ENCODE peak calls at places on chromosomes 4 and X, in seven cellular contexts. One of them, this sample, is unnamed.

GRCh38 chr4:174999407-174999806 is 81.2 kb downstream of the ADAM29 start:
- DNase-seq in stimulated activated CD8-positive, alpha-beta memory T cell treated with anti-CD3 and anti-CD28 coated beads, Interleukin-12 subunit alpha, Interleukin-12 subunit beta, amount 100 ng/mL, for 4 hours: no peak
- DNase-seq in upper lobe of left lung: no peak
- DNase-seq in T-helper 9 cell: no peak
- DNase-seq in kidney glomerular epithelial cell: no peak
- DNase-seq in ACHN: peak
- DNase-seq in activated CD4-positive, alpha-beta T cell treated with anti-CD3 and anti-CD28 coated beads for 1 hour: no peak
- DNase-seq in this sample: peak

GRCh38 chr4:8287606-8288280 is 18.2 kb downstream of the HTRA3 start:
- DNase-seq in ACHN: no peak
- DNase-seq in T-helper 9 cell: no peak
- DNase-seq in activated CD4-positive, alpha-beta T cell treated with anti-CD3 and anti-CD28 coated beads for 1 hour: no peak
- DNase-seq in upper lobe of left lung: no peak
- DNase-seq in kidney glomerular epithelial cell: no peak
- DNase-seq in stimulated activated CD8-positive, alpha-beta memory T cell treated with anti-CD3 and anti-CD28 coated beads, Interleukin-12 subunit alpha, Interleukin-12 subunit beta, amount 100 ng/mL, for 4 hours: no peak
- DNase-seq in this sample: no peak

GRCh38 chrX:18449271-18449670 is 23.9 kb downstream of the CDKL5 start:
- DNase-seq in ACHN: peak
- DNase-seq in T-helper 9 cell: no peak
- DNase-seq in stimulated activated CD8-positive, alpha-beta memory T cell treated with anti-CD3 and anti-CD28 coated beads, Interleukin-12 subunit alpha, Interleukin-12 subunit beta, amount 100 ng/mL, for 4 hours: no peak
- DNase-seq in kidney glomerular epithelial cell: peak
- DNase-seq in activated CD4-positive, alpha-beta T cell treated with anti-CD3 and anti-CD28 coated beads for 1 hour: no peak
- DNase-seq in upper lobe of left lung: no peak
- DNase-seq in this sample: peak

GRCh38 chr4:15215118-15215517 is 212.7 kb upstream of the C1QTNF7 start:
- DNase-seq in upper lobe of left lung: no peak
- DNase-seq in stimulated activated CD8-positive, alpha-beta memory T cell treated with anti-CD3 and anti-CD28 coated beads, Interleukin-12 subunit alpha, Interleukin-12 subunit beta, amount 100 ng/mL, for 4 hours: no peak
- DNase-seq in ACHN: no peak
- DNase-seq in T-helper 9 cell: no peak
- DNase-seq in kidney glomerular epithelial cell: no peak
- DNase-seq in activated CD4-positive, alpha-beta T cell treated with anti-CD3 and anti-CD28 coated beads for 1 hour: no peak
- DNase-seq in this sample: no peak

GRCh38 chr4:94889523-94889922 is 131.8 kb downstream of the BMPR1B start:
- DNase-seq in ACHN: no peak
- DNase-seq in upper lobe of left lung: no peak
- DNase-seq in kidney glomerular epithelial cell: no peak
- DNase-seq in stimulated activated CD8-positive, alpha-beta memory T cell treated with anti-CD3 and anti-CD28 coated beads, Interleukin-12 subunit alpha, Interleukin-12 subunit beta, amount 100 ng/mL, for 4 hours: no peak
- DNase-seq in activated CD4-positive, alpha-beta T cell treated with anti-CD3 and anti-CD28 coated beads for 1 hour: no peak
- DNase-seq in T-helper 9 cell: no peak
- DNase-seq in this sample: no peak

GRCh38 chr4:147737623-147738022 is 5.7 kb downstream of the ARHGAP10 start:
- DNase-seq in upper lobe of left lung: no peak
- DNase-seq in T-helper 9 cell: no peak
- DNase-seq in stimulated activated CD8-positive, alpha-beta memory T cell treated with anti-CD3 and anti-CD28 coated beads, Interleukin-12 subunit alpha, Interleukin-12 subunit beta, amount 100 ng/mL, for 4 hours: no peak
- DNase-seq in ACHN: no peak
- DNase-seq in kidney glomerular epithelial cell: no peak
- DNase-seq in activated CD4-positive, alpha-beta T cell treated with anti-CD3 and anti-CD28 coated beads for 1 hour: no peak
- DNase-seq in this sample: no peak

GRCh38 chrX:331145-331771 is 12.7 kb upstream of the GTPBP6 start:
- DNase-seq in stimulated activated CD8-positive, alpha-beta memory T cell treated with anti-CD3 and anti-CD28 coated beads, Interleukin-12 subunit alpha, Interleukin-12 subunit beta, amount 100 ng/mL, for 4 hours: no peak
- DNase-seq in upper lobe of left lung: peak
- DNase-seq in kidney glomerular epithelial cell: no peak
- DNase-seq in T-helper 9 cell: no peak
- DNase-seq in ACHN: no peak
- DNase-seq in activated CD4-positive, alpha-beta T cell treated with anti-CD3 and anti-CD28 coated beads for 1 hour: no peak
- DNase-seq in this sample: no peak

GRCh38 chrX:149312936-149313432 is 192.1 kb downstream of the IDS start:
- DNase-seq in ACHN: no peak
- DNase-seq in activated CD4-positive, alpha-beta T cell treated with anti-CD3 and anti-CD28 coated beads for 1 hour: no peak
- DNase-seq in T-helper 9 cell: no peak
- DNase-seq in upper lobe of left lung: no peak
- DNase-seq in kidney glomerular epithelial cell: no peak
- DNase-seq in stimulated activated CD8-positive, alpha-beta memory T cell treated with anti-CD3 and anti-CD28 coated beads, Interleukin-12 subunit alpha, Interleukin-12 subunit beta, amount 100 ng/mL, for 4 hours: no peak
- DNase-seq in this sample: no peak

GRCh38 chrX:98067611-98068010 is 1183.9 kb downstream of the RPA4 start:
- DNase-seq in ACHN: no peak
- DNase-seq in upper lobe of left lung: no peak
- DNase-seq in kidney glomerular epithelial cell: no peak
- DNase-seq in activated CD4-positive, alpha-beta T cell treated with anti-CD3 and anti-CD28 coated beads for 1 hour: no peak
- DNase-seq in stimulated activated CD8-positive, alpha-beta memory T cell treated with anti-CD3 and anti-CD28 coated beads, Interleukin-12 subunit alpha, Interleukin-12 subunit beta, amount 100 ng/mL, for 4 hours: no peak
- DNase-seq in T-helper 9 cell: no peak
- DNase-seq in this sample: no peak

This sample was measured in kidney epithelial cell.